ENCODE peak calls at places on chromosomes 13 and 19, in seven cellular contexts. One of them, this sample, is unnamed.

GRCh38 chr13:51769455-51770127 is 34.4 kb downstream of the DHRS12 start:
- DNase-seq in CD8-positive, alpha-beta memory T cell: no peak
- DNase-seq in mesendoderm: no peak
- DNase-seq in ascending aorta: peak; percentile 85
- DNase-seq in Panc1: no peak
- DNase-seq in astrocyte of the spinal cord: no peak
- DNase-seq in heart left ventricle: no peak
- DNase-seq in this sample: peak; percentile 83

GRCh38 chr13:30864352-30865130 is 41.5 kb upstream of the MEDAG start:
- DNase-seq in astrocyte of the spinal cord: peak; percentile 98
- DNase-seq in Panc1: no peak
- DNase-seq in ascending aorta: peak; percentile 73
- DNase-seq in mesendoderm: peak; percentile 78
- DNase-seq in CD8-positive, alpha-beta memory T cell: no peak
- DNase-seq in heart left ventricle: no peak
- DNase-seq in this sample: peak; percentile 83

GRCh38 chr13:45907501-45907900 is 55.9 kb upstream of the SIAH3 start:
- DNase-seq in ascending aorta: no peak
- DNase-seq in heart left ventricle: no peak
- DNase-seq in mesendoderm: no peak
- DNase-seq in astrocyte of the spinal cord: no peak
- DNase-seq in CD8-positive, alpha-beta memory T cell: no peak
- DNase-seq in Panc1: no peak
- DNase-seq in this sample: no peak

GRCh38 chr13:73421310-73421912 is 362.6 kb downstream of the KLF5 start:
- DNase-seq in Panc1: no peak
- DNase-seq in mesendoderm: no peak
- DNase-seq in CD8-positive, alpha-beta memory T cell: no peak
- DNase-seq in ascending aorta: no peak
- DNase-seq in heart left ventricle: no peak
- DNase-seq in astrocyte of the spinal cord: peak; percentile 88
- DNase-seq in this sample: no peak

GRCh38 chr13:99974939-99975561 is 3.5 kb upstream of the ZIC5 start:
- DNase-seq in CD8-positive, alpha-beta memory T cell: no peak
- DNase-seq in astrocyte of the spinal cord: no peak
- DNase-seq in mesendoderm: peak; percentile 31
- DNase-seq in ascending aorta: no peak
- DNase-seq in heart left ventricle: no peak
- DNase-seq in Panc1: no peak
- DNase-seq in this sample: no peak

GRCh38 chr19:51159656-51160055 is 17.6 kb downstream of the SIGLEC7 start:
- DNase-seq in CD8-positive, alpha-beta memory T cell: no peak
- DNase-seq in ascending aorta: no peak
- DNase-seq in mesendoderm: no peak
- DNase-seq in astrocyte of the spinal cord: no peak
- DNase-seq in Panc1: no peak
- DNase-seq in heart left ventricle: no peak
- DNase-seq in this sample: no peak

GRCh38 chr13:98468352-98468751 is 108.6 kb downstream of the STK24 start:
- DNase-seq in heart left ventricle: no peak
- DNase-seq in CD8-positive, alpha-beta memory T cell: no peak
- DNase-seq in Panc1: no peak
- DNase-seq in ascending aorta: no peak
- DNase-seq in mesendoderm: no peak
- DNase-seq in astrocyte of the spinal cord: no peak
- DNase-seq in this sample: no peak

GRCh38 chr13:85430216-85430615 is 369.0 kb downstream of the SLITRK6 start:
- DNase-seq in heart left ventricle: no peak
- DNase-seq in ascending aorta: no peak
- DNase-seq in CD8-positive, alpha-beta memory T cell: no peak
- DNase-seq in mesendoderm: no peak
- DNase-seq in astrocyte of the spinal cord: no peak
- DNase-seq in Panc1: no peak
- DNase-seq in this sample: no peak

GRCh38 chr13:98827449-98827848 is 75.0 kb upstream of the SLC15A1 start:
- DNase-seq in CD8-positive, alpha-beta memory T cell: no peak
- DNase-seq in mesendoderm: peak; percentile 69
- DNase-seq in ascending aorta: no peak
- DNase-seq in Panc1: no peak
- DNase-seq in astrocyte of the spinal cord: no peak
- DNase-seq in heart left ventricle: no peak
- DNase-seq in this sample: no peak

GRCh38 chr19:1725100-1726064 is 27.9 kb upstream of the ONECUT3 start:
- DNase-seq in heart left ventricle: no peak
- DNase-seq in ascending aorta: no peak
- DNase-seq in Panc1: no peak
- DNase-seq in mesendoderm: peak; percentile 83
- DNase-seq in CD8-positive, alpha-beta memory T cell: peak; percentile 22
- DNase-seq in astrocyte of the spinal cord: peak; percentile 35
- DNase-seq in this sample: no peak

GRCh38 chr19:27867981-27868380 is 1345.0 kb downstream of the UQCRFS1 start:
- DNase-seq in mesendoderm: no peak
- DNase-seq in ascending aorta: no peak
- DNase-seq in astrocyte of the spinal cord: no peak
- DNase-seq in CD8-positive, alpha-beta memory T cell: no peak
- DNase-seq in heart left ventricle: no peak
- DNase-seq in Panc1: no peak
- DNase-seq in this sample: no peak

GRCh38 chr13:43985437-43986051 is 105.8 kb downstream of the LACC1 start:
- DNase-seq in heart left ventricle: no peak
- DNase-seq in ascending aorta: no peak
- DNase-seq in mesendoderm: no peak
- DNase-seq in CD8-positive, alpha-beta memory T cell: no peak
- DNase-seq in Panc1: no peak
- DNase-seq in astrocyte of the spinal cord: no peak
- DNase-seq in this sample: no peak

GRCh38 chr19:32287811-32288227 is 57.6 kb upstream of the ZNF507 start:
- DNase-seq in heart left ventricle: peak; percentile 83
- DNase-seq in Panc1: peak; percentile 10
- DNase-seq in mesendoderm: peak; percentile 89
- DNase-seq in astrocyte of the spinal cord: peak; percentile 37
- DNase-seq in CD8-positive, alpha-beta memory T cell: no peak
- DNase-seq in ascending aorta: peak; percentile 75
- DNase-seq in this sample: peak; percentile 93

GRCh38 chr13:31046711-31047279 is 114.3 kb downstream of the TEX26 start:
- DNase-seq in mesendoderm: peak; percentile 21
- DNase-seq in Panc1: no peak
- DNase-seq in heart left ventricle: no peak
- DNase-seq in ascending aorta: peak; percentile 51
- DNase-seq in astrocyte of the spinal cord: peak; percentile 20
- DNase-seq in CD8-positive, alpha-beta memory T cell: no peak
- DNase-seq in this sample: peak; percentile 86

GRCh38 chr13:45398862-45399261 is 19.3 kb downstream of the SLC25A30 start:
- DNase-seq in mesendoderm: no peak
- DNase-seq in CD8-positive, alpha-beta memory T cell: peak; percentile 25
- DNase-seq in heart left ventricle: no peak
- DNase-seq in Panc1: no peak
- DNase-seq in ascending aorta: no peak
- DNase-seq in astrocyte of the spinal cord: no peak
- DNase-seq in this sample: no peak

GRCh38 chr13:67990868-67991267 is 760.7 kb upstream of the PCDH9 start:
- DNase-seq in astrocyte of the spinal cord: no peak
- DNase-seq in CD8-positive, alpha-beta memory T cell: no peak
- DNase-seq in heart left ventricle: no peak
- DNase-seq in ascending aorta: no peak
- DNase-seq in mesendoderm: no peak
- DNase-seq in Panc1: no peak
- DNase-seq in this sample: no peak

GRCh38 chr19:46042252-46042883 is 1.6 kb upstream of the IGFL4 start:
- DNase-seq in Panc1: no peak
- DNase-seq in astrocyte of the spinal cord: no peak
- DNase-seq in heart left ventricle: no peak
- DNase-seq in CD8-positive, alpha-beta memory T cell: no peak
- DNase-seq in mesendoderm: no peak
- DNase-seq in ascending aorta: no peak
- DNase-seq in this sample: no peak

GRCh38 chr19:2374808-2375207 is 14.7 kb downstream of the TMPRSS9 start:
- DNase-seq in mesendoderm: no peak
- DNase-seq in Panc1: no peak
- DNase-seq in astrocyte of the spinal cord: no peak
- DNase-seq in heart left ventricle: no peak
- DNase-seq in CD8-positive, alpha-beta memory T cell: no peak
- DNase-seq in ascending aorta: no peak
- DNase-seq in this sample: no peak

DNA sequence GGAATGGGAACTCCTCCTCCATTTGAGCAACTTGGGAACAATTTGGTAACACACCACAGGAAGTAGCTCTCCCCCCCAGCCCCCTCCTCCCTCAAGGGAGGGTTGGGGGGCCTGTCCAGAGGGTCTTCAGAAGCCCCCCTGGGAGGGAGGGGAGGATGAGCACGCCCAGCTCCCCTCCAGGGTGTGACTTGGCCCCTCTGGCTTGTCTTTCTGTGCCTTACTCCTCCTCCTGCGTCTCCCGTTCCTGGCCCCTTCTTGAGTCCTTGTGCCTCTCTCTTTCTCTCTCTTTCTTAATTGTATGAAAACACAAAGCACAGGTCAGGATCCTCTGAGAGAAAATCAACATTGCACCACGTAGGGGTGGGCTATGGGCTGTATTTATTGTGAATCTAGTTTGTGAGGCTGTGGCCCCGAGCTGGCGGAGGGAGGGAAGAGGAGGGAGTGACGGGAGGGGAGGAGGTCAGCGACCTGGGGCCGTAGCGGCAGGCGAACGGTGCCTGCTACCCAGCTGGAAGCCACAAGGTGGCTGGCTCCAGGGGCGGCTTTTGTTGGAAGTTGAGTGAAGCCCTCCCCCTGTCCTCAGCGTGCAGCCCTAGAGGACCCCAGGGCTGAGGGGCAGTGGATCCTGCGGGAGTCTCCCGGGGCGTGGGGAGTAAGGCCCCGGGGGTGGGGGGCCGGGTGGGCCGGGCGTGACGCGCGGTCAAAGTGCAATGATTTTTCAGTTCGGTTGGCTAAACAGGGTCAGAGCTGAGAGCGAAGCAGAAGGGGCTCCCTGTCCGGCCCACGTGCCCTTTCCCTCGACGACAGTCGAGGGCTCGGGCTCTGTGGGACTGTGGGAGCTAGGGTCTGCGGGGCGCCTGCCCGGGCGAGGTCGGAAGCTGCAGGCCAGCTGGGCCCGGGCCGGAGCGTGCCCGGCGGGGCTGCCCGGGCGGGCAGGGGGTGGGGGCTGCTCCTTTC is 6.4 kb downstream of the LYL1 start:
- DNase-seq in astrocyte of the spinal cord: no peak
- DNase-seq in CD8-positive, alpha-beta memory T cell: no peak
- DNase-seq in Panc1: no peak
- DNase-seq in ascending aorta: peak; percentile 63
- DNase-seq in heart left ventricle: peak; percentile 77
- DNase-seq in mesendoderm: peak; percentile 87
- DNase-seq in this sample: no peak
- H3K4me3 ChIP-seq in astrocyte of the spinal cord: no peak overlapping the region
- H3K4me3 ChIP-seq in CD8-positive, alpha-beta memory T cell: no peak overlapping the region
- H3K4me3 ChIP-seq in Panc1: no peak overlapping the region
- H3K4me3 ChIP-seq in ascending aorta: no peak overlapping the region
- H3K4me3 ChIP-seq in heart left ventricle: peak overlapping the region; percentile 53
- H3K4me3 ChIP-seq in mesendoderm: no peak overlapping the region
- H3K4me3 ChIP-seq in this sample: no peak overlapping the region

GRCh38 chr19:48870048-48870447 is 1.6 kb upstream of the PLEKHA4 start:
- DNase-seq in heart left ventricle: no peak
- DNase-seq in mesendoderm: no peak
- DNase-seq in CD8-positive, alpha-beta memory T cell: no peak
- DNase-seq in Panc1: no peak
- DNase-seq in ascending aorta: no peak
- DNase-seq in astrocyte of the spinal cord: no peak
- DNase-seq in this sample: no peak

GRCh38 chr19:48866692-48867091 is 1.7 kb downstream of the PLEKHA4 start:
- DNase-seq in mesendoderm: no peak
- DNase-seq in heart left ventricle: no peak
- DNase-seq in CD8-positive, alpha-beta memory T cell: no peak
- DNase-seq in Panc1: no peak
- DNase-seq in astrocyte of the spinal cord: no peak
- DNase-seq in ascending aorta: no peak
- DNase-seq in this sample: no peak

GRCh38 chr19:48867119-48867921 is 1.1 kb downstream of the PLEKHA4 start:
- DNase-seq in heart left ventricle: no peak
- DNase-seq in astrocyte of the spinal cord: no peak
- DNase-seq in mesendoderm: no peak
- DNase-seq in CD8-positive, alpha-beta memory T cell: no peak
- DNase-seq in ascending aorta: no peak
- DNase-seq in Panc1: no peak
- DNase-seq in this sample: no peak

GRCh38 chr19:48868196-48868886 is at the start of gene PLEKHA4:
- DNase-seq in astrocyte of the spinal cord: peak; percentile 38
- DNase-seq in Panc1: no peak
- DNase-seq in CD8-positive, alpha-beta memory T cell: no peak
- DNase-seq in heart left ventricle: peak; percentile 84
- DNase-seq in mesendoderm: no peak
- DNase-seq in ascending aorta: peak; percentile 90
- DNase-seq in this sample: no peak

GRCh38 chr19:48867922-48868195 is 558 bp downstream of the PLEKHA4 start:
- DNase-seq in astrocyte of the spinal cord: no peak
- DNase-seq in CD8-positive, alpha-beta memory T cell: no peak
- DNase-seq in mesendoderm: no peak
- DNase-seq in heart left ventricle: no peak
- DNase-seq in Panc1: no peak
- DNase-seq in ascending aorta: no peak
- DNase-seq in this sample: no peak
- H3K4me3 ChIP-seq in astrocyte of the spinal cord: peak overlapping the region; percentile 37
- H3K4me3 ChIP-seq in CD8-positive, alpha-beta memory T cell: no peak overlapping the region
- H3K4me3 ChIP-seq in mesendoderm: no peak overlapping the region
- H3K4me3 ChIP-seq in heart left ventricle: peak overlapping the region; percentile 51
- H3K4me3 ChIP-seq in Panc1: no peak overlapping the region
- H3K4me3 ChIP-seq in ascending aorta: peak overlapping the region; percentile 45
- H3K4me3 ChIP-seq in this sample: no peak overlapping the region

GRCh38 chr19:38317104-38317612 is 1.4 kb upstream of the YIF1B start:
- DNase-seq in Panc1: no peak
- DNase-seq in heart left ventricle: no peak
- DNase-seq in mesendoderm: no peak
- DNase-seq in ascending aorta: no peak
- DNase-seq in CD8-positive, alpha-beta memory T cell: peak; percentile 35
- DNase-seq in astrocyte of the spinal cord: no peak
- DNase-seq in this sample: no peak
- H3K4me3 ChIP-seq in Panc1: no peak overlapping the region
- H3K4me3 ChIP-seq in heart left ventricle: peak overlapping the region; percentile 66
- H3K4me3 ChIP-seq in mesendoderm: no peak overlapping the region
- H3K4me3 ChIP-seq in ascending aorta: no peak overlapping the region
- H3K4me3 ChIP-seq in CD8-positive, alpha-beta memory T cell: peak overlapping the region; percentile 82
- H3K4me3 ChIP-seq in astrocyte of the spinal cord: no peak overlapping the region
- H3K4me3 ChIP-seq in this sample: no peak overlapping the region

GRCh38 chr19:14383556-14383897 is 2.3 kb downstream of the ADGRE5 start:
- DNase-seq in astrocyte of the spinal cord: peak; percentile 10
- DNase-seq in Panc1: no peak
- DNase-seq in heart left ventricle: no peak
- DNase-seq in CD8-positive, alpha-beta memory T cell: no peak
- DNase-seq in ascending aorta: no peak
- DNase-seq in mesendoderm: no peak
- DNase-seq in this sample: no peak

GRCh38 chr19:14381689-14382474 is 638 bp downstream of the ADGRE5 start:
- DNase-seq in mesendoderm: peak; percentile 74
- DNase-seq in ascending aorta: peak; percentile 87
- DNase-seq in astrocyte of the spinal cord: peak; percentile 17
- DNase-seq in Panc1: no peak
- DNase-seq in heart left ventricle: no peak
- DNase-seq in CD8-positive, alpha-beta memory T cell: peak; percentile 90
- DNase-seq in this sample: no peak

GRCh38 chr19:14390548-14390947 is 9.3 kb downstream of the ADGRE5 start:
- DNase-seq in heart left ventricle: no peak
- DNase-seq in ascending aorta: no peak
- DNase-seq in mesendoderm: no peak
- DNase-seq in CD8-positive, alpha-beta memory T cell: no peak
- DNase-seq in astrocyte of the spinal cord: no peak
- DNase-seq in Panc1: no peak
- DNase-seq in this sample: no peak

GRCh38 chr19:14383898-14384669 is 2.8 kb downstream of the ADGRE5 start:
- DNase-seq in heart left ventricle: no peak
- DNase-seq in astrocyte of the spinal cord: peak; percentile 34
- DNase-seq in CD8-positive, alpha-beta memory T cell: no peak
- DNase-seq in mesendoderm: peak; percentile 44
- DNase-seq in ascending aorta: no peak
- DNase-seq in Panc1: no peak
- DNase-seq in this sample: no peak

GRCh38 chr19:14385492-14385891 is 4.2 kb downstream of the ADGRE5 start:
- DNase-seq in Panc1: no peak
- DNase-seq in astrocyte of the spinal cord: no peak
- DNase-seq in ascending aorta: no peak
- DNase-seq in mesendoderm: no peak
- DNase-seq in CD8-positive, alpha-beta memory T cell: no peak
- DNase-seq in heart left ventricle: no peak
- DNase-seq in this sample: no peak
- H3K4me3 ChIP-seq in Panc1: no peak overlapping the region
- H3K4me3 ChIP-seq in astrocyte of the spinal cord: no peak overlapping the region
- H3K4me3 ChIP-seq in ascending aorta: peak overlapping the region; percentile 13
- H3K4me3 ChIP-seq in mesendoderm: no peak overlapping the region
- H3K4me3 ChIP-seq in CD8-positive, alpha-beta memory T cell: peak overlapping the region; percentile 43
- H3K4me3 ChIP-seq in heart left ventricle: peak overlapping the region; percentile 10
- H3K4me3 ChIP-seq in this sample: no peak overlapping the region